ENCODE peak calls at places on chromosomes 16 and 17, in seven cellular contexts. B is activated naive CD8-positive, alpha-beta T cell treated with anti-CD3 and anti-CD28 coated beads for 36 hours; O is NCI-H2227 treated with DMSO at 0.1 percent for 48 hours; L is prostate gland; M is lower lobe of right lung; Z is activated B cell treated with CpG ODN at 0.5 μM for 24 hours; E is epithelial cell of esophagus. C is an unnamed sample.

GRCh38 chr17:9032151-9032550 is 10.8 kb downstream of the NTN1 start:
- DNase-seq in B (no peak), O (no peak), L (no peak), M (no peak), Z (no peak), E (no peak), C (no peak)

GRCh38 chr17:70106551-70106950 is 31.5 kb downstream of the KCNJ16 start:
- DNase-seq in B (no peak), O (no peak), L (no peak), M (no peak), Z (no peak), E (no peak), C (no peak)

GRCh38 chr17:72691601-72692000 is 400.9 kb downstream of the SLC39A11 start:
- DNase-seq in B (no peak), O (no peak), L (no peak), M (no peak), Z (no peak), E (peak), C (peak)

GRCh38 chr17:42266918-42267766 is 9.0 kb downstream of the STAT5B start:
- DNase-seq in B (peak), O (no peak), L (no peak), M (no peak), Z (no peak), E (peak), C (no peak)

GRCh38 chr16:11697319-11697718 is 29.1 kb downstream of the SNN start:
- DNase-seq in B (no peak), O (no peak), L (no peak), M (no peak), Z (no peak), E (no peak), C (no peak)

GRCh38 chr17:7132511-7133094 is 18.0 kb upstream of the ASGR2 start:
- DNase-seq in B (peak), O (no peak), L (no peak), M (no peak), Z (peak), E (no peak), C (no peak)

GRCh38 chr17:20611314-20611713 is 31.8 kb downstream of the CDRT15L2 start:
- DNase-seq in B (no peak), O (no peak), L (no peak), M (no peak), Z (no peak), E (no peak), C (no peak)

GRCh38 chr16:83717308-83717707 is 90.5 kb upstream of the HSBP1 start:
- DNase-seq in B (no peak), O (no peak), L (no peak), M (no peak), Z (no peak), E (no peak), C (no peak)

GRCh38 chr17:64216385-64217248 is 46.4 kb downstream of the TEX2 start:
- DNase-seq in B (no peak), O (no peak), L (no peak), M (no peak), Z (peak), E (no peak), C (no peak)

GRCh38 chr17:81090361-81091133 is 55.6 kb downstream of the BAIAP2 start:
- DNase-seq in B (peak), O (no peak), L (no peak), M (peak), Z (no peak), E (peak), C (no peak)

GRCh38 chr16:82370282-82370681 is 200.3 kb upstream of the MPHOSPH6 start:
- DNase-seq in B (no peak), O (no peak), L (no peak), M (no peak), Z (no peak), E (no peak), C (no peak)

GRCh38 chr17:42709561-42709960 is 27.2 kb downstream of the CNTNAP1 start:
- DNase-seq in B (no peak), O (no peak), L (no peak), M (no peak), Z (no peak), E (no peak), C (no peak)

GRCh38 chr17:68382582-68383085 is 74.7 kb downstream of the WIPI1 start:
- DNase-seq in B (no peak), O (no peak), L (no peak), M (no peak), Z (no peak), E (no peak), C (no peak)

GRCh38 chr16:84864266-84864955 is 44.6 kb downstream of the CRISPLD2 start:
- DNase-seq in B (no peak), O (no peak), L (no peak), M (no peak), Z (no peak), E (no peak), C (no peak)

GRCh38 chr17:56727876-56728617 is 105.7 kb downstream of the C17orf67 start:
- DNase-seq in B (no peak), O (no peak), L (no peak), M (no peak), Z (no peak), E (peak), C (no peak)

GRCh38 chr16:53769787-53770186 is 65.8 kb downstream of the FTO start:
- DNase-seq in B (no peak), O (no peak), L (no peak), M (no peak), Z (no peak), E (no peak), C (no peak)

GRCh38 chr17:81052199-81052997 is 17.4 kb downstream of the BAIAP2 start:
- DNase-seq in B (no peak), O (peak), L (no peak), M (no peak), Z (no peak), E (no peak), C (no peak)

GRCh38 chr17:30942311-30943079 is 20.8 kb downstream of the ADAP2 start:
- DNase-seq in B (no peak), O (no peak), L (no peak), M (no peak), Z (no peak), E (no peak), C (no peak)

GRCh38 chr17:20063665-20064648 is 54.8 kb downstream of the SPECC1 start:
- DNase-seq in B (peak), O (no peak), L (peak), M (peak), Z (no peak), E (peak), C (peak)

GRCh38 chr17:4648741-4649140 is 7.3 kb upstream of the ALOX15 start:
- DNase-seq in B (no peak), O (no peak), L (no peak), M (no peak), Z (no peak), E (no peak), C (no peak)

GRCh38 chr16:87765473-87765775 is 362 bp downstream of the KLHDC4 start:
- DNase-seq in B (peak), O (no peak), L (no peak), M (no peak), Z (no peak), E (no peak), C (no peak)

GRCh38 chr17:50661795-50662391 is 27.2 kb downstream of the ABCC3 start:
- DNase-seq in B (no peak), O (peak), L (peak), M (peak), Z (no peak), E (peak), C (peak)

GRCh38 chr16:78811247-78811646 is 711.8 kb downstream of the WWOX start:
- DNase-seq in B (no peak), O (no peak), L (no peak), M (no peak), Z (no peak), E (no peak), C (no peak)

C was measured in hepatic stellate cell.